ENCODE peak calls at places on chromosomes 11 and 22, in nine cellular contexts. P is globus pallidus, Z is mammary epithelial cell, G is HCT116, A is non-pigmented ciliary epithelial cell, O is anterior cingulate cortex, B is Right ventricle myocardium superior, J is foreskin keratinocyte, L is breast epithelium. U is an unnamed sample.

GRCh38 chr22:42162728-42163489 is 32.3 kb upstream of the CYP2D6 start:
- DNase-seq in P (no peak), Z (peak; percentile 85), G (no peak), A (no peak), O (no peak), B (no peak), J (peak; percentile 88), L (no peak), U (peak; percentile 55)

GRCh38 chr11:3111919-3112690 is 53.0 kb downstream of the OSBPL5 start:
- DNase-seq in P (no peak), Z (no peak), G (no peak), A (no peak), O (no peak), B (no peak), J (no peak), L (no peak), U (no peak)

GRCh38 chr22:23856721-23857605 is 712 bp upstream of the SLC2A11 start:
- DNase-seq in P (peak; percentile 35), Z (peak; percentile 41), G (no peak), A (no peak), O (peak; percentile 74), B (peak; percentile 61), J (peak; percentile 23), L (peak; percentile 69), U (no peak)

GRCh38 chr11:110711776-110712642 is at the start of gene ARHGAP20:
- DNase-seq in P (peak; percentile 43), Z (peak; percentile 28), G (no peak), A (no peak), O (peak; percentile 72), B (peak; percentile 77), J (no peak), L (peak; percentile 54), U (peak; percentile 45)

GRCh38 chr11:116964269-116964668 is 126.8 kb upstream of the APOA1 start:
- DNase-seq in P (no peak), Z (no peak), G (no peak), A (no peak), O (no peak), B (no peak), J (no peak), L (no peak), U (no peak)

GRCh38 chr11:10412266-10412665 is 42.8 kb upstream of the AMPD3 start:
- DNase-seq in P (no peak), Z (no peak), G (no peak), A (no peak), O (no peak), B (no peak), J (no peak), L (no peak), U (no peak)

GRCh38 chr11:129738242-129738641 is 77.4 kb upstream of the TMEM45B start:
- DNase-seq in P (no peak), Z (no peak), G (no peak), A (no peak), O (no peak), B (no peak), J (peak; percentile 25), L (no peak), U (no peak)

GRCh38 chr22:17563936-17564391 is 666 bp downstream of the SLC25A18 start:
- DNase-seq in P (peak; percentile 83), Z (no peak), G (no peak), A (no peak), O (peak; percentile 48), B (no peak), J (no peak), L (no peak), U (no peak)

GRCh38 chr11:100892886-100893285 is 205.8 kb downstream of the ARHGAP42 start:
- DNase-seq in P (no peak), Z (peak; percentile 52), G (no peak), A (no peak), O (no peak), B (no peak), J (peak; percentile 45), L (no peak), U (no peak)

GRCh38 chr22:19659805-19660345 is 54.4 kb upstream of the SEPTIN5 start:
- DNase-seq in P (no peak), Z (no peak), G (no peak), A (no peak), O (no peak), B (no peak), J (no peak), L (peak; percentile 30), U (no peak)

GRCh38 chr11:12259956-12260355 is 117.4 kb upstream of the PARVA start:
- DNase-seq in P (no peak), Z (no peak), G (no peak), A (no peak), O (no peak), B (no peak), J (no peak), L (no peak), U (no peak)

GRCh38 chr11:34416088-34416487 is 22.6 kb upstream of the CAT start:
- DNase-seq in P (no peak), Z (no peak), G (no peak), A (no peak), O (no peak), B (no peak), J (no peak), L (no peak), U (no peak)

GRCh38 chr11:9884601-9885000 is 220.7 kb downstream of the SWAP70 start:
- DNase-seq in P (no peak), Z (no peak), G (no peak), A (no peak), O (no peak), B (no peak), J (no peak), L (no peak), U (no peak)

GRCh38 chr11:64358907-64359711 is at the start of gene RPS6KA4:
- DNase-seq in P (peak; percentile 68), Z (peak; percentile 71), G (no peak), A (no peak), O (no peak), B (peak; percentile 77), J (peak; percentile 59), L (no peak), U (peak; percentile 82)

GRCh38 chr22:33393432-33393831 is 335.3 kb upstream of the SYN3 start:
- DNase-seq in P (no peak), Z (no peak), G (no peak), A (no peak), O (no peak), B (no peak), J (no peak), L (no peak), U (no peak)

GRCh38 chr22:44526431-44527115 is 28.5 kb upstream of the RTL6 start:
- DNase-seq in P (no peak), Z (no peak), G (no peak), A (no peak), O (no peak), B (no peak), J (no peak), L (peak; percentile 47), U (no peak)

GRCh38 chr11:68325183-68325893 is 12.9 kb downstream of the LRP5 start:
- DNase-seq in P (no peak), Z (no peak), G (no peak), A (no peak), O (no peak), B (peak; percentile 52), J (no peak), L (no peak), U (no peak)

GRCh38 chr11:12009617-12010321 is 1.3 kb upstream of the DKK3 start:
- DNase-seq in P (no peak), Z (no peak), G (no peak), A (no peak), O (no peak), B (no peak), J (no peak), L (no peak), U (no peak)

GRCh38 chr11:3830741-3831140 is 10.0 kb downstream of the RHOG start:
- DNase-seq in P (no peak), Z (no peak), G (no peak), A (no peak), O (no peak), B (no peak), J (no peak), L (no peak), U (no peak)

GRCh38 chr22:39255449-39256185 is 10.8 kb upstream of the PDGFB start:
- DNase-seq in P (no peak), Z (no peak), G (no peak), A (no peak), O (no peak), B (no peak), J (no peak), L (no peak), U (no peak)

GRCh38 chr22:17633217-17633997 is 4.9 kb upstream of the ATP6V1E1 start:
- DNase-seq in P (no peak), Z (peak; percentile 97), G (peak; percentile 87), A (peak; percentile 68), O (no peak), B (no peak), J (peak; percentile 99), L (no peak), U (peak; percentile 75)

GRCh38 chr22:17430298-17430900 is 61.1 kb downstream of the CECR2 start:
- DNase-seq in P (peak; percentile 58), Z (peak; percentile 37), G (no peak), A (no peak), O (no peak), B (no peak), J (no peak), L (no peak), U (no peak)

GRCh38 chr11:110513521-110514450 is 84.0 kb downstream of the FDX1 start:
- DNase-seq in P (no peak), Z (no peak), G (no peak), A (no peak), O (no peak), B (no peak), J (no peak), L (no peak), U (no peak)

GRCh38 chr11:69921429-69922014 is 102.3 kb upstream of the FGF3 start:
- DNase-seq in P (no peak), Z (no peak), G (no peak), A (no peak), O (no peak), B (no peak), J (no peak), L (peak; percentile 42), U (no peak)

GRCh38 chr22:42289671-42290269 is 19.3 kb upstream of the TCF20 start:
- DNase-seq in P (no peak), Z (no peak), G (no peak), A (no peak), O (peak; percentile 22), B (no peak), J (no peak), L (no peak), U (no peak)

GRCh38 chr11:93823210-93823609 is 27.2 kb downstream of the VSTM5 start:
- DNase-seq in P (no peak), Z (no peak), G (no peak), A (no peak), O (no peak), B (no peak), J (no peak), L (no peak), U (no peak)

GRCh38 chr11:64804346-64805210 is 1.6 kb upstream of the MAP4K2 start:
- DNase-seq in P (no peak), Z (no peak), G (no peak), A (no peak), O (no peak), B (no peak), J (no peak), L (no peak), U (no peak)

GRCh38 chr11:43985386-43985752 is 42.9 kb downstream of the C11orf96 start:
- DNase-seq in P (no peak), Z (no peak), G (no peak), A (no peak), O (no peak), B (no peak), J (no peak), L (no peak), U (no peak)